ENCODE peak calls at places on chromosome 9, in nine cellular contexts. N is NCI-H748 treated with DMSO at 0.1 percent for 48 hours, B is OCI-LY7, Q is iPS DF 19.7, O is GM13976, D is ELR, R is thyroid gland, H is T-helper 1 cell, Y is A673. S is an unnamed sample.

GRCh38 chr9:272251-273213 is 57.9 kb downstream of the DOCK8 start:
- DNase-seq in R (no peak), Q (no peak), Y (no peak), H (peak), O (peak), N (no peak), D (no peak), B (peak), S (no peak)

GRCh38 chr9:36456480-36457115 is 56.5 kb upstream of the RNF38 start:
- DNase-seq in N (no peak), R (no peak), B (no peak), H (no peak), Q (no peak), Y (no peak), O (no peak), D (no peak), S (no peak)

GRCh38 chr9:99725852-99726251 is 95.8 kb upstream of the NR4A3 start:
- DNase-seq in H (no peak), N (no peak), R (peak), Q (no peak), D (no peak), O (no peak), B (no peak), Y (no peak), S (no peak)

GRCh38 chr9:20358201-20358600 is 264.1 kb downstream of the MLLT3 start:
- DNase-seq in N (no peak), D (peak), Q (no peak), R (no peak), H (peak), O (no peak), B (no peak), Y (no peak), S (peak)

GRCh38 chr9:130971294-130971849 is 32.3 kb upstream of the FIBCD1 start:
- DNase-seq in N (no peak), B (no peak), Y (no peak), Q (no peak), O (no peak), R (no peak), H (no peak), D (no peak), S (no peak)

GRCh38 chr9:35910613-35911488 is 1.6 kb downstream of the SPAAR start:
- DNase-seq in B (peak), O (peak), R (peak), N (peak), Q (no peak), D (peak), Y (peak), H (peak), S (peak)

GRCh38 chr9:84511651-84512050 is 157.9 kb upstream of the NTRK2 start:
- DNase-seq in N (no peak), B (no peak), D (no peak), Y (no peak), R (no peak), H (no peak), O (no peak), Q (no peak), S (no peak)

GRCh38 chr9:111148994-111149759 is 110.9 kb upstream of the LPAR1 start:
- DNase-seq in H (no peak), D (peak), B (no peak), O (peak), Q (no peak), R (no peak), N (no peak), Y (peak), S (peak)

GRCh38 chr9:33129886-33130284 is 37.3 kb downstream of the B4GALT1 start:
- DNase-seq in H (no peak), O (no peak), Y (no peak), R (no peak), N (no peak), B (no peak), D (no peak), Q (no peak), S (no peak)

GRCh38 chr9:92737611-92738299 is 26.9 kb downstream of the BICD2 start:
- DNase-seq in R (no peak), N (no peak), B (no peak), H (no peak), Y (no peak), D (no peak), Q (no peak), O (no peak), S (no peak)

GRCh38 chr9:78666818-78667429 is 370.0 kb downstream of the PSAT1 start:
- DNase-seq in N (no peak), H (no peak), B (no peak), O (no peak), Y (no peak), Q (no peak), R (no peak), D (peak), S (peak)

GRCh38 chr9:61667559-61668121 is 477.8 kb downstream of the SPATA31A7 start:
- DNase-seq in D (no peak), Y (no peak), R (no peak), O (no peak), N (no peak), H (no peak), B (no peak), Q (no peak), S (no peak)

GRCh38 chr9:92850898-92851297 is 26.9 kb downstream of the ZNF484 start:
- DNase-seq in N (no peak), Q (no peak), O (no peak), B (peak), D (no peak), Y (no peak), R (no peak), H (no peak), S (no peak)

GRCh38 chr9:19119241-19119640 is 8.1 kb downstream of the PLIN2 start:
- DNase-seq in H (no peak), B (no peak), Y (no peak), N (no peak), D (no peak), R (no peak), O (no peak), Q (no peak), S (no peak)

GRCh38 chr9:4192450-4192849 is 107.4 kb downstream of the GLIS3 start:
- DNase-seq in Y (no peak), D (no peak), N (no peak), B (no peak), R (no peak), O (no peak), Q (no peak), H (no peak), S (no peak)

GRCh38 chr9:128098017-128098935 is 29.3 kb downstream of the PTGES2 start:
- DNase-seq in O (no peak), H (peak), Q (peak), D (peak), Y (peak), R (peak), B (no peak), N (peak), S (peak)

GRCh38 chr9:22079873-22080341 is 70.8 kb upstream of the CDKN2B start:
- DNase-seq in H (peak), Q (no peak), O (peak), B (no peak), N (no peak), Y (no peak), R (no peak), D (peak), S (peak)

GRCh38 chr9:70589571-70590263 is 175.3 kb upstream of the KLF9 start:
- DNase-seq in R (no peak), B (no peak), Y (no peak), H (no peak), D (peak), Q (no peak), O (no peak), N (no peak), S (peak)

GRCh38 chr9:133844876-133845658 is 106.9 kb upstream of the SARDH start:
- DNase-seq in Q (no peak), Y (no peak), N (no peak), D (peak), H (no peak), R (peak), O (no peak), B (no peak), S (no peak)

GRCh38 chr9:121529237-121529987 is 29.8 kb upstream of the GGTA1 start:
- DNase-seq in O (peak), D (peak), Y (peak), H (no peak), B (no peak), R (peak), N (no peak), Q (no peak), S (peak)

GRCh38 chr9:22357016-22357415 is 89.6 kb upstream of the DMRTA1 start:
- DNase-seq in D (no peak), N (no peak), H (no peak), B (no peak), Y (no peak), R (no peak), O (no peak), Q (no peak), S (no peak)

GRCh38 chr9:135047026-135047350 is 40.5 kb upstream of the OLFM1 start:
- DNase-seq in B (no peak), R (no peak), Y (no peak), H (no peak), Q (no peak), D (no peak), O (no peak), N (no peak), S (no peak)